ENCODE peak calls at places on chromosomes 2 and 18, in four cellular contexts. One of them, this sample, is unnamed.

GRCh38 chr2:59969161-59969560 is 584.3 kb downstream of the BCL11A start:
- DNase-seq in A172: no peak
- DNase-seq in lower lobe of right lung: no peak
- DNase-seq in left ventricle myocardium inferior: no peak
- DNase-seq in this sample: no peak

GRCh38 chr2:49236316-49236715 is 82.0 kb upstream of the FSHR start:
- DNase-seq in lower lobe of right lung: no peak
- DNase-seq in left ventricle myocardium inferior: no peak
- DNase-seq in A172: no peak
- DNase-seq in this sample: no peak

GRCh38 chr2:238513346-238513745 is 86.6 kb downstream of the ASB1 start:
- DNase-seq in lower lobe of right lung: peak; percentile 66
- DNase-seq in left ventricle myocardium inferior: no peak
- DNase-seq in A172: peak; percentile 52
- DNase-seq in this sample: no peak

GRCh38 chr2:38709515-38710194 is 41.5 kb downstream of the SRSF7 start:
- DNase-seq in A172: no peak
- DNase-seq in lower lobe of right lung: no peak
- DNase-seq in left ventricle myocardium inferior: no peak
- DNase-seq in this sample: no peak

GRCh38 chr2:48187503-48187902 is 281.2 kb upstream of the FBXO11 start:
- DNase-seq in left ventricle myocardium inferior: no peak
- DNase-seq in lower lobe of right lung: no peak
- DNase-seq in A172: no peak
- DNase-seq in this sample: no peak

GRCh38 chr2:128384446-128384845 is 65.8 kb upstream of the HS6ST1 start:
- DNase-seq in left ventricle myocardium inferior: no peak
- DNase-seq in lower lobe of right lung: peak; percentile 15
- DNase-seq in A172: no peak
- DNase-seq in this sample: no peak

GRCh38 chr18:33605250-33605649 is 27.2 kb downstream of the ASXL3 start:
- DNase-seq in left ventricle myocardium inferior: no peak
- DNase-seq in A172: no peak
- DNase-seq in lower lobe of right lung: no peak
- DNase-seq in this sample: no peak

GRCh38 chr2:96423281-96423680 is 81.9 kb downstream of the NEURL3 start:
- DNase-seq in A172: no peak
- DNase-seq in left ventricle myocardium inferior: no peak
- DNase-seq in lower lobe of right lung: no peak
- DNase-seq in this sample: no peak

GRCh38 chr18:49447810-49448745 is 12.4 kb downstream of the DYM start:
- DNase-seq in left ventricle myocardium inferior: no peak
- DNase-seq in A172: peak; percentile 61
- DNase-seq in lower lobe of right lung: no peak
- DNase-seq in this sample: no peak

GRCh38 chr18:43578636-43579203 is 301.4 kb upstream of the SYT4 start:
- DNase-seq in lower lobe of right lung: no peak
- DNase-seq in A172: no peak
- DNase-seq in left ventricle myocardium inferior: no peak
- DNase-seq in this sample: no peak

GRCh38 chr2:20523053-20523452 is 76.2 kb downstream of the RHOB start:
- DNase-seq in A172: no peak
- DNase-seq in lower lobe of right lung: no peak
- DNase-seq in left ventricle myocardium inferior: no peak
- DNase-seq in this sample: no peak

GRCh38 chr18:79571221-79572092 is 108.1 kb upstream of the CTDP1 start:
- DNase-seq in A172: no peak
- DNase-seq in left ventricle myocardium inferior: no peak
- DNase-seq in lower lobe of right lung: peak; percentile 34
- DNase-seq in this sample: no peak

This sample was measured in activated T-helper 2 cell treated with anti-CD3 and anti-CD28 coated beads, Interferon-gamma antibody, Interleukin-2, Interleukin-4, amounts not matched to agents 10 μg/mL and 5 μg/mL and 100 μg/mL, durations not matched to agents 14 hours and 24 hours and 36 hours.